ENCODE peak calls at places on chromosomes 6 and 20, in ten cellular contexts. J, G, Z, Q, R, H, U, M, P and I are unnamed samples.

GRCh38 chr20:23995905-23996666 is 7.5 kb upstream of the GGTLC1 start:
- DNase-seq in P (no peak), M (no peak), Q (peak), H (no peak), Z (peak), U (peak), R (peak), J (peak), G (no peak), I (no peak)

GRCh38 chr6:166946125-166946524 is 10.2 kb downstream of the RNASET2 start:
- DNase-seq in J (no peak), R (no peak), M (no peak), G (no peak), P (no peak), U (no peak), Q (no peak), Z (no peak), H (no peak), I (no peak)

GRCh38 chr6:69580696-69581095 is 216.1 kb downstream of the LMBRD1 start:
- DNase-seq in G (no peak), U (no peak), M (no peak), P (no peak), H (no peak), R (no peak), J (no peak), Z (no peak), Q (no peak), I (no peak)

GRCh38 chr6:75268121-75268987 is 16.2 kb downstream of the TMEM30A start:
- DNase-seq in Z (no peak), U (no peak), P (no peak), G (no peak), J (no peak), H (no peak), R (no peak), M (no peak), Q (no peak), I (no peak)

GRCh38 chr6:134080171-134080795 is 27.9 kb upstream of the SLC2A12 start:
- DNase-seq in P (no peak), U (peak), M (no peak), R (no peak), G (no peak), Z (no peak), H (no peak), J (peak), Q (no peak), I (no peak)

GRCh38 chr20:50580842-50581544 is 70.8 kb downstream of the PTPN1 start:
- DNase-seq in M (peak), Z (no peak), H (no peak), U (no peak), J (no peak), Q (no peak), R (no peak), G (no peak), P (no peak), I (no peak)

GRCh38 chr6:20705741-20706140 is 171.5 kb downstream of the CDKAL1 start:
- DNase-seq in G (no peak), P (no peak), H (no peak), Z (no peak), U (no peak), M (no peak), J (no peak), Q (no peak), R (no peak), I (no peak)

GRCh38 chr6:21648475-21649050 is 55.0 kb downstream of the SOX4 start:
- DNase-seq in H (no peak), Q (no peak), Z (no peak), U (no peak), G (no peak), P (no peak), R (no peak), J (no peak), M (no peak), I (no peak)

GRCh38 chr20:47479506-47479905 is 22.2 kb upstream of the NCOA3 start:
- DNase-seq in Z (no peak), R (no peak), P (no peak), U (no peak), G (no peak), Q (no peak), J (no peak), M (no peak), H (no peak), I (no peak)

GRCh38 chr20:13883425-13883824 is 98.6 kb downstream of the NDUFAF5 start:
- DNase-seq in H (no peak), Q (no peak), M (no peak), P (no peak), Z (no peak), U (no peak), R (no peak), G (no peak), J (no peak), I (no peak)
- TF ChIP-seq CTCF in H (no peak), Q (no peak), M (no peak), P (no peak), Z (no peak), U (no peak), R (no peak), G (no peak), J (no peak), I (no peak)

DNA sequence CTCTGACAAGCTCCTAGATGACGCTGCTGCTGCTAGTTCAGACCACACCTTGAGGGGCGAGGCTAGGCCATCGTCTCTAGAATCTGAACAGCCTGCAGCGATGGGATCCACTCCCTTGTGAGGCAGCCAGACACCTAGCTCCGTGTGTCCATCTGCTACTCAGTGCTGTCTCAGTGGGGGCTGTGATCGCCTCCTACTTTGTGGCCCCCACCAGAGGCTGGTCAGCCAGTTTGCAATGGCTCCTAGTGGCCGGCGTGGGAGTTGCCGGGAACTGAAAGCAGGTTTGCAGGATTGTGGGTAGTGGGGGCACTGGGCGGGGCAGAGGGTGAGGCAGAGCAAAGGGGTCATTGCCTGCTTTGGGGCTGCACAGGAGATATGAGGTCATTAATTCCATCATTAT is 2.8 kb downstream of the CCN5 start:
- DNase-seq in U (no peak), Q (no peak), R (no peak), G (no peak), H (no peak), M (no peak), P (no peak), Z (no peak), J (no peak), I (no peak)
- TF ChIP-seq CTCF in U (no peak), Q (no peak), R (peak), G (peak), H (peak), M (peak), P (peak), Z (no peak), J (no peak), I (no peak)

GRCh38 chr6:149963462-149964242 is at the start of gene ULBP1:
- DNase-seq in G (no peak), H (peak), R (peak), P (peak), Z (peak), M (peak), Q (peak), J (peak), U (peak), I (peak)
- TF ChIP-seq CTCF in G (peak), H (peak), R (no peak), P (no peak), Z (no peak), M (no peak), Q (no peak), J (no peak), U (no peak), I (no peak)

GRCh38 chr6:123967900-123968299 is 164.2 kb downstream of the NKAIN2 start:
- DNase-seq in Z (no peak), G (no peak), U (no peak), R (no peak), J (no peak), Q (no peak), P (no peak), M (no peak), H (no peak), I (no peak)

GRCh38 chr6:123962508-123962907 is 158.8 kb downstream of the NKAIN2 start:
- DNase-seq in P (no peak), R (no peak), Q (no peak), G (no peak), J (no peak), H (no peak), U (peak), M (no peak), Z (no peak), I (no peak)

GRCh38 chr6:123965894-123966293 is 162.2 kb downstream of the NKAIN2 start:
- DNase-seq in M (no peak), U (no peak), R (no peak), Q (no peak), J (no peak), H (no peak), G (no peak), Z (no peak), P (no peak), I (no peak)
- TF ChIP-seq CTCF in M (no peak), U (no peak), R (peak), Q (no peak), J (no peak), H (no peak), G (peak), Z (no peak), P (peak), I (peak)

DNA sequence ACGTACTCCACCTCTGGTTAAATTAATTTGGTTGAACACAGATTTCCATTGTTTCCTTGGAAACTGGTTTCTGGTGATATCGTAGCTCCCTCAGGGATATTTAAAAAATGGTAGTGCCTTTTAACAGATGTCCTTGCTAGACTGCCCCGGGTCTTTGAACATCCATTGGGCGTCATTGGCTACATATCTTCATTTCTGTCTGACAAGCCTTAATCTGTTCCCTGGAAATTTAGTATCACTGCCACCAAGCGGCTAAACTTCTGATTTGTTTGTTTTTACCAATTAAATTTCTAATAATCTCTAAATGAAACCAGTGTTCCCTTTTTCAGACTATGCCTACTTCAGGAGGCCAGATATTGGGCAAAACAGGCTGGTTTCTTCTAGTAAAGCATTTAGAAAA is 249.3 kb downstream of the ZFAND3 start:
- DNase-seq in Q (no peak), Z (no peak), J (no peak), G (no peak), R (no peak), H (no peak), P (no peak), M (no peak), U (no peak), I (no peak)
- TF ChIP-seq CTCF in Q (no peak), Z (no peak), J (no peak), G (peak), R (no peak), H (no peak), P (no peak), M (no peak), U (no peak), I (no peak)

DNA sequence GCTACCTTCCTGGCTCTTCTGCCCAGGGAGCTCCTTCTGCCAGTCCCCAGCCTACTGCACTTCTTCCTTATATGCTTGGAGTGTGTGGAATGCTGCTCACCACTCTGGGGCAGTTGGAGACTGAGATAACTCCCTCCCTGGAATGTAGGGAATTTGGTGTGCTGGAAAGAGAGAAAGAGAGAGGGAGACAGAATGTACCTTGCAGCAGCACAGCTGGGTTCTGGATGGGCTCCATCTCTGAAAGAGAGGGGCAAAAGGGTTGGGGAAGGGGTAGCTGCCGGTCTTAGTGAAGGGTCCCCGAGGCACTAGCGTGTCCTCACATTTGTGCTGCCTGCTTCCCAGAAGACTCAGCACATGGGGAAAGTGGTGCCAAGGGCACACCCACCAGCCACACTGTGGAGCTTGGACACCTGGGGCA is 40.2 kb upstream of the DDR1 start:
- DNase-seq in R (no peak), U (peak), G (no peak), P (no peak), J (no peak), H (peak), Z (no peak), Q (no peak), M (no peak), I (no peak)
- TF ChIP-seq CTCF in R (no peak), U (no peak), G (peak), P (peak), J (no peak), H (peak), Z (no peak), Q (no peak), M (no peak), I (no peak)

GRCh38 chr6:109869398-109870165 is 108.5 kb upstream of the GPR6 start:
- DNase-seq in G (no peak), P (no peak), Q (no peak), M (no peak), Z (no peak), R (no peak), J (no peak), U (no peak), H (no peak), I (no peak)

GRCh38 chr6:109864050-109864449 is 114.1 kb upstream of the GPR6 start:
- DNase-seq in H (no peak), P (no peak), Z (no peak), R (no peak), M (no peak), U (no peak), Q (no peak), G (no peak), J (no peak), I (no peak)

GRCh38 chr6:109867970-109868358 is 110.1 kb upstream of the GPR6 start:
- DNase-seq in Z (no peak), H (peak), P (no peak), U (no peak), R (no peak), G (no peak), J (no peak), M (no peak), Q (no peak), I (no peak)

GRCh38 chr6:109867009-109867969 is 110.8 kb upstream of the GPR6 start:
- DNase-seq in P (no peak), J (no peak), Z (no peak), H (no peak), G (no peak), U (no peak), R (no peak), M (no peak), Q (no peak), I (no peak)

GRCh38 chr6:109865968-109866367 is 112.1 kb upstream of the GPR6 start:
- DNase-seq in P (no peak), M (no peak), Q (no peak), Z (no peak), H (no peak), R (no peak), G (no peak), J (no peak), U (no peak), I (no peak)
- TF ChIP-seq CTCF in P (no peak), M (no peak), Q (no peak), Z (no peak), H (no peak), R (no peak), G (no peak), J (no peak), U (no peak), I (peak)

DNA sequence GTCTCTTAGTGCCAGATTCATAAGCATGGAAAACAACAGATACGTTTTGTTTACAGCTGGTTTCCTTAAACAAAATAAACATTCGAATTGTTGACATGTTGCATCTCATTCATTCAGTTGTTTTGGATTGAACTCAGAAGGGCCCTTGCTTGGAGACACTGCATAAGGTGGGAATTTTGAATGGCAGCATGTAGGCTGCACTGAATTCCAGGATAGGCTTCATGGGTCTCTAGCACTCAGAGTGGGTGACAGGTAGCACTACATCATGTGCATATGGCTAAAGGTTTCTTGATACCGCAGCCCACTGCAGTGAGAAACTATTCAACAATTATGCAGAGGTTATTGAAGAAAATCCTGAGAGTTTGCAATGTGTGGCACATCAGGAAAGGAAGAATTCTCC is 1.6 kb downstream of the BEND6 start:
- DNase-seq in J (no peak), M (no peak), U (no peak), Q (no peak), P (no peak), G (no peak), R (no peak), H (no peak), Z (no peak), I (no peak)
- TF ChIP-seq CTCF in J (no peak), M (no peak), U (no peak), Q (no peak), P (no peak), G (no peak), R (peak), H (no peak), Z (no peak), I (no peak)

GRCh38 chr20:59988141-59988540 is 29.9 kb downstream of the CDH26 start:
- DNase-seq in U (peak), G (no peak), P (no peak), Z (no peak), H (no peak), R (peak), Q (no peak), M (no peak), J (no peak), I (no peak)

GRCh38 chr20:59996112-59996511 is 37.9 kb downstream of the CDH26 start:
- DNase-seq in G (no peak), R (no peak), U (no peak), Z (no peak), H (no peak), M (no peak), P (no peak), J (no peak), Q (no peak), I (no peak)

GRCh38 chr20:59993736-59994484 is 35.7 kb downstream of the CDH26 start:
- DNase-seq in P (no peak), Q (no peak), R (no peak), J (no peak), G (no peak), H (no peak), M (no peak), U (no peak), Z (no peak), I (no peak)

GRCh38 chr20:59994697-59995122 is 36.5 kb downstream of the CDH26 start:
- DNase-seq in J (no peak), G (no peak), Q (no peak), U (peak), R (peak), P (no peak), M (no peak), H (no peak), Z (no peak), I (no peak)

GRCh38 chr20:59992531-59992930 is 34.3 kb downstream of the CDH26 start:
- DNase-seq in P (no peak), G (no peak), R (no peak), Z (no peak), H (no peak), U (no peak), M (no peak), J (no peak), Q (no peak), I (no peak)
- TF ChIP-seq CTCF in P (peak), G (no peak), R (peak), Z (no peak), H (peak), U (peak), M (no peak), J (no peak), Q (no peak), I (no peak)

GRCh38 chr6:89494131-89494793 is 61.3 kb downstream of the ANKRD6 start:
- DNase-seq in R (no peak), Z (no peak), Q (no peak), M (no peak), P (no peak), G (no peak), H (no peak), J (no peak), U (no peak), I (no peak)
- TF ChIP-seq CTCF in R (peak), Z (no peak), Q (no peak), M (no peak), P (no peak), G (no peak), H (no peak), J (no peak), U (no peak), I (no peak)